ENCODE peak calls at places on chromosomes 16 and 17, in nine cellular contexts. W is A549; K is neuronal stem cell; T is lung; V is ovary; U is naive thymus-derived CD4-positive, alpha-beta T cell; I is tibial nerve; R is left ventricle myocardium inferior; J is hepatocyte. Z is an unnamed sample. For H3K4me1, the result is how much of the 10 kb centered on the place peaks cover.

GRCh38 chr17:7001562-7001961 is 5.7 kb downstream of the ALOX12 start:
- DNase-seq in T (no peak), U (no peak), K (no peak), R (no peak), V (no peak), I (no peak), J (no peak), W (peak), Z (no peak)

GRCh38 chr17:62587554-62587953 is 39.9 kb upstream of the MRC2 start:
- DNase-seq in J (no peak), K (no peak), U (no peak), T (peak), I (no peak), V (no peak), W (no peak), R (no peak), Z (peak)

GRCh38 chr17:6496116-6496481 is 51.8 kb downstream of the PIMREG start:
- DNase-seq in R (no peak), K (no peak), W (no peak), J (no peak), V (peak), T (no peak), I (no peak), U (peak), Z (no peak)

GRCh38 chr16:56931253-56931768 is 631 bp upstream of the HERPUD1 start:
- DNase-seq in W (no peak), K (no peak), R (no peak), U (no peak), V (no peak), J (peak), T (no peak), I (no peak), Z (peak)

GRCh38 chr17:34633760-34634159 is 54.4 kb downstream of the TMEM132E start:
- DNase-seq in J (no peak), R (no peak), W (no peak), V (no peak), T (no peak), U (no peak), K (no peak), I (no peak), Z (no peak)

GRCh38 chr17:13293421-13293820 is 275.6 kb upstream of the ELAC2 start:
- DNase-seq in U (no peak), I (no peak), W (no peak), K (no peak), J (no peak), V (no peak), T (no peak), R (no peak), Z (no peak)

GRCh38 chr17:49926886-49927285 is 42.1 kb upstream of the DLX4 start:
- DNase-seq in K (no peak), I (no peak), U (no peak), J (no peak), V (peak), R (peak), T (no peak), W (peak), Z (peak)

GRCh38 chr17:35714988-35715387 is 16.5 kb upstream of the RASL10B start:
- DNase-seq in R (no peak), V (no peak), I (no peak), K (no peak), J (no peak), W (no peak), U (no peak), T (no peak), Z (no peak)

GRCh38 chr17:41697122-41697962 is 8.7 kb downstream of the EIF1 start:
- DNase-seq in R (peak), U (no peak), K (no peak), I (peak), V (peak), T (peak), J (peak), W (no peak), Z (peak)

GRCh38 chr16:69870761-69871160 is 80.4 kb upstream of the CLEC18A start:
- DNase-seq in W (no peak), R (no peak), T (no peak), U (no peak), I (no peak), V (no peak), K (no peak), J (no peak), Z (no peak)

GRCh38 chr17:35297666-35298065 is 54.8 kb downstream of the SLFN5 start:
- DNase-seq in R (no peak), W (no peak), I (no peak), U (no peak), K (no peak), V (no peak), T (no peak), J (no peak), Z (no peak)

GRCh38 chr16:67674851-67675578 is 8.4 kb downstream of the C16orf86 start:
- DNase-seq in K (no peak), I (no peak), U (no peak), V (peak), J (no peak), R (no peak), T (no peak), W (no peak), Z (peak)

GRCh38 chr16:4593069-4593468 is 21.6 kb downstream of the UBALD1 start:
- DNase-seq in U (no peak), K (no peak), J (no peak), I (no peak), R (no peak), V (no peak), W (no peak), T (no peak), Z (no peak)

GRCh38 chr17:49822829-49823228 is 25.0 kb downstream of the TAC4 start:
- DNase-seq in V (no peak), I (no peak), K (no peak), U (no peak), J (no peak), W (no peak), T (no peak), R (peak), Z (no peak)

GRCh38 chr16:68064791-68065365 is 20.3 kb upstream of the NFATC3 start:
- DNase-seq in W (peak), R (peak), U (peak), I (peak), T (peak), J (peak), K (no peak), V (peak), Z (peak)

GRCh38 chr17:82213251-82214011 is 789 bp upstream of the CCDC57 start:
- DNase-seq in K (no peak), W (peak), V (peak), R (no peak), U (no peak), I (no peak), J (peak), T (no peak), Z (peak)

GRCh38 chr17:8041249-8041928 is 2.5 kb downstream of the ALOX15B start:
- DNase-seq in I (no peak), U (peak), R (no peak), K (peak), V (no peak), W (peak), J (peak), T (no peak), Z (peak)

GRCh38 chr17:40363480-40363838 is 1.1 kb downstream of the GJD3 start:
- DNase-seq in V (no peak), K (no peak), I (no peak), J (peak), T (no peak), U (no peak), W (peak), R (no peak), Z (peak)

GRCh38 chr17:40448213-40448638 is 5.0 kb downstream of the IGFBP4 start:
- DNase-seq in K (no peak), I (no peak), V (peak), U (no peak), W (no peak), R (no peak), J (no peak), T (no peak), Z (peak)

GRCh38 chr16:54326266-54326662 is 39.7 kb upstream of the IRX3 start:
- DNase-seq in W (no peak), K (no peak), I (no peak), J (no peak), T (no peak), R (no peak), U (no peak), V (no peak), Z (no peak)

GRCh38 chr17:82517230-82517865 is 2.2 kb upstream of the FOXK2 start:
- DNase-seq in U (no peak), W (no peak), T (no peak), J (no peak), V (no peak), R (no peak), K (no peak), I (no peak), Z (no peak)

GRCh38 chr16:27708651-27709050 is 158.7 kb downstream of the KATNIP start:
- DNase-seq in W (no peak), U (no peak), J (no peak), V (peak), K (no peak), T (no peak), I (no peak), R (no peak), Z (no peak)

GRCh38 chr16:76577003-76577402 is 299.8 kb downstream of the CNTNAP4 start:
- DNase-seq in W (no peak), V (no peak), I (no peak), T (no peak), U (no peak), J (no peak), K (no peak), R (no peak), Z (no peak)

GRCh38 chr17:32275060-32276042 is 9.7 kb downstream of the RHBDL3 start:
- DNase-seq in R (peak), V (peak), K (no peak), T (no peak), J (peak), W (peak), U (no peak), I (no peak), Z (no peak)

GRCh38 chr17:40404003-40404402 is 13.7 kb downstream of the TOP2A start:
- DNase-seq in I (no peak), V (no peak), R (no peak), K (no peak), J (no peak), W (no peak), T (no peak), U (no peak), Z (no peak)

GRCh38 chr17:32536736-32537646 is 50.2 kb downstream of the CDK5R1 start:
- DNase-seq in R (no peak), J (no peak), I (no peak), U (no peak), K (no peak), V (no peak), W (no peak), T (no peak), Z (no peak)

GRCh38 chr17:64641499-64641898 is 20.6 kb downstream of the SMURF2 start:
- DNase-seq in U (no peak), K (no peak), T (no peak), J (peak), R (no peak), V (no peak), W (peak), I (no peak), Z (peak)

GRCh38 chr17:40563371-40564052 is 1.8 kb downstream of the CCR7 start:
- DNase-seq in W (no peak), R (no peak), U (no peak), T (no peak), I (no peak), K (no peak), V (no peak), J (no peak), Z (no peak)

GRCh38 chr16:68324780-68325357 is 14.1 kb downstream of the PRMT7 start:
- DNase-seq in I (no peak), K (no peak), J (no peak), W (no peak), R (no peak), T (no peak), U (no peak), V (no peak), Z (no peak)

GRCh38 chr16:56366945-56367344 is 58.4 kb downstream of the AMFR start:
- DNase-seq in I (no peak), V (peak), J (peak), T (no peak), U (no peak), W (no peak), R (no peak), K (no peak), Z (no peak)

GRCh38 chr16:56610017-56610608 is 1.7 kb downstream of the MT2A start:
- DNase-seq in V (no peak), I (no peak), R (no peak), W (peak), T (peak), K (no peak), J (peak), U (peak), Z (peak)

GRCh38 chr17:68910789-68911431 is 44.3 kb downstream of the ABCA8 start:
- DNase-seq in K (no peak), T (no peak), U (no peak), J (no peak), W (no peak), V (no peak), R (no peak), I (no peak), Z (peak)

GRCh38 chr17:43732961-43733360 is 25.6 kb downstream of the SOST start:
- DNase-seq in K (no peak), R (no peak), T (no peak), I (no peak), V (no peak), U (no peak), J (no peak), W (no peak), Z (no peak)

GRCh38 chr16:49621240-49622083 is 234.4 kb downstream of the ZNF423 start:
- DNase-seq in W (no peak), U (no peak), I (no peak), K (no peak), R (no peak), J (peak), T (no peak), V (no peak), Z (no peak)

GRCh38 chr17:45363498-45363897 is 46.7 kb upstream of the MAP3K14 start:
- DNase-seq in U (no peak), V (no peak), R (no peak), W (no peak), T (no peak), I (peak), K (no peak), J (no peak), Z (no peak)

GRCh38 chr16:68162413-68162812 is 73.5 kb downstream of the ESRP2 start:
- DNase-seq in K (no peak), U (no peak), T (no peak), J (no peak), R (no peak), I (no peak), W (no peak), V (no peak), Z (no peak)

GRCh38 chr16:5200123-5200522 is 102.5 kb upstream of the EEF2KMT start:
- DNase-seq in J (no peak), I (no peak), V (no peak), U (no peak), W (no peak), R (no peak), T (no peak), K (no peak), Z (no peak)

GRCh38 chr17:36598951-36599401 is 2.4 kb upstream of the MRM1 start:
- DNase-seq in R (no peak), U (no peak), V (no peak), K (no peak), J (peak), W (no peak), T (no peak), I (no peak), Z (no peak)

GRCh38 chr16:72324578-72324977 is 152.6 kb upstream of the PMFBP1 start:
- DNase-seq in U (no peak), K (no peak), W (no peak), I (no peak), J (no peak), T (no peak), R (no peak), V (no peak), Z (no peak)

DNA sequence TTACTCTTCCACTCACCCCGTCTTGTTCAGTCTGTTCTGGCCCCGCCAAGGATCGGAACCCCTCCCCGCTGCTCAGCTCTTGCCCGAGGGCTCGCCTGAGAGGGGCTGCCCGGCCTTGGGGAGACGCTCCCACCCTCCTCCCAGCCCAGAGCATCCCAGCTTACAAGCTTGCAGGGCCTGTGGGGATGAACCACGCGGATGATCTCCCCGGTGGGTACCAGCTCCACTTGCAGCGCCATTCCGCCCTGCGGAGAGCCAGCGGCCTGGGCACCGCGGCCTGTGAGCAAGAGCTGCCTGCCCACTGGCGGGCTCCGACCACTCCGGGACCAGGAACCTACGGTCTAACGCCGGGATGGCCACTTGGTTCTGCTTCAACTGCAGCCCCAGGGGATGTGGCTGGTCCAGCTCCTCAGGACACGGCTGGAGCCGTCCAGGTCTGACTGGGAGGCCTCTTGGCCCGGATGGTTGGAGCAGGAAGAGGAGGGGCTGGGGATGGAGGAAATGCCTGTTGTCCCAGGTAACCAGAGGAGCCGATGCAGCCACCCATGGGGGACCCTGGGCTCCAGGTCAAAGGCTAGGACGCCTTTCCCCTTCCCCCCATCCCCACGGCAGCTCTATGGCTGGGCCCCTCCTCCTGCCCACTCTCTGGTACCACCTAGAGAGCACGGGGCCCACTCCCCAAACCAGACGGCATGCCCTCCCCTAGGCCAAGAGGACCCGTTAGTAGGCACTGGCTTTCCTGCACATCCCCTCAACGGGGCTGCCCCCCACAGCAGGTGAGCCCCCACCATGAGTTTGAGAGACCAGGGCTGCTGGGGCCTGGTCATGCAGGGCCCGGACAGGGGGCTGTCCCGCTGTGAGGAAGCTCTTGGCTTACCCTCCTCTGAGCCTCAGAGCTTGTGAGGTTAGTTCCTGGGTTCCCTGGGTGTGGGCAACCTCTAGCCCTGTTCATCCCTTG is at the start of gene MYO1C:
- DNase-seq in K (no peak), U (no peak), R (peak), T (no peak), V (peak), I (no peak), J (no peak), W (no peak), Z (peak)
- H3K4me1 ChIP-seq in K (under half), U (under half), R (half or more), T (under half), V (under half), I (under half), J (under half), W (under half), Z (half or more)

GRCh38 chr17:77455111-77455877 is 314.5 kb downstream of the SEC14L1 start:
- DNase-seq in R (no peak), U (no peak), K (no peak), I (peak), T (no peak), V (no peak), J (no peak), W (no peak), Z (no peak)
- H3K4me1 ChIP-seq in R (half or more), U (under half), K (under half), I (under half), T (under half), V (under half), J (half or more), W (under half), Z (under half)

GRCh38 chr17:58329808-58330543 is 1.4 kb upstream of the TSPOAP1 start:
- DNase-seq in I (no peak), U (peak), J (no peak), R (no peak), T (no peak), K (no peak), W (no peak), V (no peak), Z (no peak)
- H3K4me1 ChIP-seq in I (under half), U (under half), J (under half), R (under half), T (under half), K (under half), W (under half), V (under half), Z (under half)

GRCh38 chr17:74443516-74444296 is 11.8 kb downstream of the GPRC5C start:
- DNase-seq in V (peak), U (no peak), I (no peak), T (no peak), R (no peak), J (no peak), K (no peak), W (no peak), Z (no peak)
- H3K4me1 ChIP-seq in V (under half), U (under half), I (under half), T (under half), R (half or more), J (under half), K (under half), W (under half), Z (half or more)